ENCODE peak calls at places on chromosome 2, in seven cellular contexts. N, V, X, C, O, J and A are unnamed samples.

GRCh38 chr2:239266779-239267410 is 133.9 kb downstream of the HDAC4 start:
- ATAC-seq in N (peak; percentile 42), V (no peak), X (no peak), C (no peak), O (no peak), J (no peak), A (no peak)

GRCh38 chr2:10901160-10901559 is 10.6 kb upstream of the KCNF1 start:
- ATAC-seq in N (no peak), V (no peak), X (no peak), C (no peak), O (peak; percentile 44), J (no peak), A (no peak)

GRCh38 chr2:181185948-181186347 is 205.5 kb downstream of the UBE2E3 start:
- ATAC-seq in N (no peak), V (no peak), X (no peak), C (no peak), O (no peak), J (no peak), A (no peak)

GRCh38 chr2:236380051-236380612 is 115.9 kb upstream of the ASB18 start:
- ATAC-seq in N (no peak), V (no peak), X (no peak), C (no peak), O (no peak), J (no peak), A (no peak)

GRCh38 chr2:237955640-237956401 is 11.0 kb upstream of the UBE2F start:
- ATAC-seq in N (no peak), V (no peak), X (peak; percentile 85), C (peak; percentile 61), O (peak; percentile 64), J (no peak), A (no peak)

GRCh38 chr2:60954139-60954538 is 63.4 kb upstream of the PEX13 start:
- ATAC-seq in N (no peak), V (no peak), X (no peak), C (no peak), O (no peak), J (no peak), A (no peak)

GRCh38 chr2:144607899-144608477 is 88.1 kb upstream of the ZEB2 start:
- ATAC-seq in N (peak; percentile 23), V (no peak), X (peak; percentile 72), C (no peak), O (no peak), J (no peak), A (peak; percentile 55)

GRCh38 chr2:101546376-101547058 is 71.6 kb upstream of the RFX8 start:
- ATAC-seq in N (no peak), V (no peak), X (no peak), C (no peak), O (no peak), J (no peak), A (no peak)

GRCh38 chr2:241894681-241895426 is 25.3 kb downstream of the RTP5 start:
- ATAC-seq in N (no peak), V (no peak), X (no peak), C (peak; percentile 1), O (peak; percentile 14), J (peak; percentile 28), A (peak; percentile 4)

GRCh38 chr2:47798628-47799027 is 15.7 kb downstream of the MSH6 start:
- ATAC-seq in N (no peak), V (no peak), X (no peak), C (no peak), O (no peak), J (no peak), A (peak; percentile 60)

GRCh38 chr2:196758474-196759377 is 40.8 kb downstream of the GTF3C3 start:
- ATAC-seq in N (no peak), V (no peak), X (peak; percentile 85), C (peak; percentile 58), O (peak; percentile 49), J (no peak), A (no peak)

GRCh38 chr2:199677881-199678280 is 173.1 kb downstream of the FTCDNL1 start:
- ATAC-seq in N (no peak), V (no peak), X (no peak), C (peak; percentile 78), O (no peak), J (no peak), A (no peak)

GRCh38 chr2:25548587-25548986 is 124.8 kb downstream of the DTNB start:
- ATAC-seq in N (no peak), V (no peak), X (no peak), C (no peak), O (no peak), J (no peak), A (no peak)

GRCh38 chr2:163733301-163733938 is 2.4 kb downstream of the FIGN start:
- ATAC-seq in N (no peak), V (no peak), X (no peak), C (peak; percentile 47), O (no peak), J (no peak), A (no peak)

GRCh38 chr2:179486969-179487752 is 222.5 kb upstream of the SESTD1 start:
- ATAC-seq in N (no peak), V (peak; percentile 21), X (no peak), C (no peak), O (no peak), J (no peak), A (peak; percentile 50)

GRCh38 chr2:191757256-191757655 is 79.3 kb downstream of the NABP1 start:
- ATAC-seq in N (no peak), V (no peak), X (no peak), C (no peak), O (no peak), J (no peak), A (no peak)

GRCh38 chr2:73091696-73092095 is 20.2 kb upstream of the SFXN5 start:
- ATAC-seq in N (no peak), V (no peak), X (no peak), C (no peak), O (peak; percentile 15), J (no peak), A (no peak)

GRCh38 chr2:191836471-191836852 is 10.4 kb downstream of the CAVIN2 start:
- ATAC-seq in N (peak; percentile 14), V (no peak), X (no peak), C (peak; percentile 25), O (no peak), J (no peak), A (no peak)

GRCh38 chr2:105395691-105396090 is 3.2 kb downstream of the FHL2 start:
- ATAC-seq in N (no peak), V (no peak), X (no peak), C (no peak), O (no peak), J (no peak), A (no peak)

GRCh38 chr2:189580662-189581353 is at the start of gene SLC40A1:
- ATAC-seq in N (peak; percentile 86), V (peak; percentile 78), X (peak; percentile 98), C (peak; percentile 97), O (peak; percentile 96), J (peak; percentile 96), A (peak; percentile 98)
- TF ChIP-seq POLR2A in N (peak; percentile 70), V (peak; percentile 84), X (no peak), C (peak; percentile 98), O (peak; percentile 91), J (peak; percentile 96), A (peak; percentile 95)

DNA sequence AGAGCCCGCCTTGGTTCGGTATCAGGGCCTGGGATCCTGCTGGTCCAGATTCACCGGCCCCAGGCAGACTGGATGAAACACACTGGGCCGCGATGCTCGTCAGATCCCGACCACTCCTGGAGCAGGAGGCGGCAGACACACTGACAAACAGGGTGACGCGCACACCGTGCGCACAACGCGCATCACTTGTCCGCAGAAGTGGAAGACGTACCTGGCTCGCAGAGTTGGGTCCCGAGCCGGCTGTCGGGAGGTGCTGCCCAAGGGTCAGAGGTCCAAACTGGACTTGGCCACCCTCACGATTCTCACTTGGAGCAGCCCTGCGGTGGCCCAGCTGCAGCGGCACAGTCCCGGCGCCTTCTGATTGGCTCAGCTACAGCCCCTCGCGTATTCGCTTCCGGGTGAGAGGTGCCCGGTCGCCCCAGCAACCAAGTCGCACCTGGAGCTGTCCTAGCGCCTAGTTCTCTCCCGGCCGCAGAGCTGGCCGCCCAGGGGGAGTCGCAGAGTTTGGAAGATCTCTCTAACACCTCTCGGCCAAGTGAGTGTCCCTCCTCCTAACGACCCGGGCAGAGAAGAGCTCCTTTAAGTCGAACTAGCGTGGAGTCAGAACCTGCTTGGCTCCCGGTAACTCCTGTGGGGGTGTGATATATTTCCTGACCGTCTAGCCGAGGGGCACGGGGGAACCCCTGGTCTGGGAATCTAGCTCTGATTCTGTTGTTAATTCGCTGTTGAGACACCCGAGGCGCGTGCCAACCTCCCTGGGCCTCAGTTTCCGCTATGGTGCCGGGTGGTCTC is at the start of the genes DHX57 and MORN2:
- ATAC-seq in N (peak; percentile 100), V (peak; percentile 97), X (peak; percentile 98), C (peak; percentile 100), O (peak; percentile 99), J (peak; percentile 100), A (peak; percentile 99)
- TF ChIP-seq POLR2A in N (peak; percentile 76), V (peak; percentile 25), X (no peak), C (peak; percentile 19), O (peak; percentile 88), J (no peak), A (peak; percentile 24)

DNA sequence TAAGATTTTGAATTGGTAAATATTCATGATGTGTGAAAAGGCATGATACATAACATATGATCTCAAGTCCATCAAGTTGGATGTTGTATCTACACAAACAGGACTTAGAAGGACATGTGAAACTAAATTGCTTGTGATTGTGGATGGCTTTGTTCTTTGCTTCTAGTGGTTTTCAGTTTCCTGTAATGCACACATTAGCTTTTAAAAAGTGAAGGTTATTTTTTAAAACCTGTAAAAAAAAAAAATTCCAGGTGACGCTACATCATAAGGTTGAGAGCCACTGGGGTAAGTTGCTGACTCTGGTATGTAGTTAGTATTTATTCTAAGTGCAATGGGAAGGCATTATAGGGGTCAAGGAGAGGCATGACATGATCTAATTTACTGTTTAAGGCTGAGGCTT is 48.4 kb upstream of the TMEM247 start:
- ATAC-seq in N (no peak), V (no peak), X (no peak), C (no peak), O (no peak), J (no peak), A (no peak)
- TF ChIP-seq POLR2A in N (no peak), V (no peak), X (no peak), C (no peak), O (no peak), J (no peak), A (no peak)

GRCh38 chr2:147610491-147611050 is 234.3 kb upstream of the ACVR2A start:
- ATAC-seq in N (no peak), V (no peak), X (no peak), C (no peak), O (no peak), J (no peak), A (no peak)

GRCh38 chr2:147603434-147604225 is 241.2 kb upstream of the ACVR2A start:
- ATAC-seq in N (no peak), V (no peak), X (no peak), C (no peak), O (no peak), J (no peak), A (no peak)

GRCh38 chr2:147614491-147614890 is 230.3 kb upstream of the ACVR2A start:
- ATAC-seq in N (no peak), V (no peak), X (no peak), C (no peak), O (no peak), J (no peak), A (no peak)

GRCh38 chr2:147607379-147607778 is 237.4 kb upstream of the ACVR2A start:
- ATAC-seq in N (no peak), V (no peak), X (no peak), C (no peak), O (no peak), J (no peak), A (no peak)

DNA sequence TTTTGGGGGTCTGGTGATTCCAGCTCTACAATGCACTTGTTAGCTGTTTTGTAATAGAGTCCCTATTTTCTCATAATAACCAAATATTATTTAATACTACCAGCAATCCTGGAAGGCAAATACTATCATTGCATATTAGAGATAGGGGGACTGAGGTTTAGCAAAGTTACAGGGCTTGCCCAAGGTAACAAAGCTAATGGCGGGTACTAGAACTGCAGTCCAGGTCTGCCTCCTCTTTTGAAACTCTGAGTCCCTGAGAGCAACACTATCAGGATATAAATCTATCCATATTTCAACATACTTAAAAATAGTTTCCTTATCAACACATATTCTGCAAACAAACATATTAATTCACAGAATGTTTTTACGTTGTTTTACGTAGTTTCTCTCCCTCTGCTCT is 235.5 kb upstream of the ACVR2A start:
- ATAC-seq in N (no peak), V (no peak), X (no peak), C (no peak), O (peak; percentile 52), J (no peak), A (no peak)
- TF ChIP-seq POLR2A in N (no peak), V (no peak), X (no peak), C (no peak), O (no peak), J (no peak), A (no peak)